ENCODE peak calls at places on chromosomes 11 and 22, in five cellular contexts. One of them, this sample, is unnamed.

GRCh38 chr11:69657911-69658605 is 17.1 kb downstream of the LTO1 start:
- DNase-seq in left kidney: peak
- DNase-seq in NCI-H1105 treated with DMSO at 0.1 percent for 48 hours: no peak
- DNase-seq in foreskin keratinocyte: no peak
- DNase-seq in GM18507: no peak
- DNase-seq in this sample: no peak

GRCh38 chr11:83278351-83278750 is 7.8 kb downstream of the CCDC90B start:
- DNase-seq in foreskin keratinocyte: no peak
- DNase-seq in left kidney: no peak
- DNase-seq in NCI-H1105 treated with DMSO at 0.1 percent for 48 hours: no peak
- DNase-seq in GM18507: no peak
- DNase-seq in this sample: no peak

GRCh38 chr11:83773950-83774880 is 488.0 kb upstream of the CCDC90B start:
- DNase-seq in NCI-H1105 treated with DMSO at 0.1 percent for 48 hours: peak
- DNase-seq in left kidney: no peak
- DNase-seq in GM18507: no peak
- DNase-seq in foreskin keratinocyte: peak
- DNase-seq in this sample: no peak

GRCh38 chr11:45607995-45608394 is 57.4 kb downstream of the CHST1 start:
- DNase-seq in foreskin keratinocyte: no peak
- DNase-seq in NCI-H1105 treated with DMSO at 0.1 percent for 48 hours: no peak
- DNase-seq in GM18507: no peak
- DNase-seq in left kidney: peak
- DNase-seq in this sample: no peak

GRCh38 chr22:45863981-45864751 is 112.8 kb downstream of the WNT7B start:
- DNase-seq in GM18507: peak
- DNase-seq in NCI-H1105 treated with DMSO at 0.1 percent for 48 hours: peak
- DNase-seq in left kidney: peak
- DNase-seq in foreskin keratinocyte: peak
- DNase-seq in this sample: peak

GRCh38 chr11:123580557-123581275 is 73.7 kb downstream of the SCN3B start:
- DNase-seq in foreskin keratinocyte: no peak
- DNase-seq in NCI-H1105 treated with DMSO at 0.1 percent for 48 hours: peak
- DNase-seq in GM18507: peak
- DNase-seq in left kidney: peak
- DNase-seq in this sample: peak

GRCh38 chr11:3052567-3052966 is 4.7 kb downstream of the CARS1 start:
- DNase-seq in left kidney: no peak
- DNase-seq in GM18507: no peak
- DNase-seq in foreskin keratinocyte: no peak
- DNase-seq in NCI-H1105 treated with DMSO at 0.1 percent for 48 hours: peak
- DNase-seq in this sample: no peak

GRCh38 chr22:46150615-46151423 is 493 bp downstream of the PPARA start:
- DNase-seq in foreskin keratinocyte: no peak
- DNase-seq in NCI-H1105 treated with DMSO at 0.1 percent for 48 hours: peak
- DNase-seq in left kidney: peak
- DNase-seq in GM18507: peak
- DNase-seq in this sample: peak

GRCh38 chr11:61378713-61379313 is 13.6 kb upstream of the TMEM216 start:
- DNase-seq in left kidney: no peak
- DNase-seq in foreskin keratinocyte: peak
- DNase-seq in GM18507: no peak
- DNase-seq in NCI-H1105 treated with DMSO at 0.1 percent for 48 hours: no peak
- DNase-seq in this sample: no peak

GRCh38 chr11:112366012-112366411 is 105.4 kb upstream of the PLET1 start:
- DNase-seq in NCI-H1105 treated with DMSO at 0.1 percent for 48 hours: no peak
- DNase-seq in left kidney: no peak
- DNase-seq in foreskin keratinocyte: no peak
- DNase-seq in GM18507: no peak
- DNase-seq in this sample: no peak

GRCh38 chr22:33913188-33913587 is 7.1 kb downstream of the LARGE1 start:
- DNase-seq in foreskin keratinocyte: no peak
- DNase-seq in NCI-H1105 treated with DMSO at 0.1 percent for 48 hours: no peak
- DNase-seq in GM18507: no peak
- DNase-seq in left kidney: no peak
- DNase-seq in this sample: no peak

GRCh38 chr11:9001736-9002135 is 2.1 kb downstream of the NRIP3 start:
- DNase-seq in foreskin keratinocyte: peak
- DNase-seq in GM18507: no peak
- DNase-seq in left kidney: no peak
- DNase-seq in NCI-H1105 treated with DMSO at 0.1 percent for 48 hours: no peak
- DNase-seq in this sample: no peak

GRCh38 chr11:124839051-124839971 is 25.9 kb upstream of the ROBO3 start:
- DNase-seq in GM18507: no peak
- DNase-seq in NCI-H1105 treated with DMSO at 0.1 percent for 48 hours: peak
- DNase-seq in foreskin keratinocyte: no peak
- DNase-seq in left kidney: peak
- DNase-seq in this sample: no peak

GRCh38 chr22:44916281-44917231 is 93.2 kb downstream of the PHF21B start:
- DNase-seq in GM18507: no peak
- DNase-seq in NCI-H1105 treated with DMSO at 0.1 percent for 48 hours: no peak
- DNase-seq in foreskin keratinocyte: no peak
- DNase-seq in left kidney: no peak
- DNase-seq in this sample: no peak

GRCh38 chr22:43740587-43741270 is 71.4 kb downstream of the EFCAB6 start:
- DNase-seq in foreskin keratinocyte: no peak
- DNase-seq in GM18507: no peak
- DNase-seq in NCI-H1105 treated with DMSO at 0.1 percent for 48 hours: no peak
- DNase-seq in left kidney: no peak
- DNase-seq in this sample: no peak

GRCh38 chr11:121615506-121615905 is 162.7 kb upstream of the SORL1-AS1 start:
- DNase-seq in foreskin keratinocyte: no peak
- DNase-seq in left kidney: no peak
- DNase-seq in GM18507: no peak
- DNase-seq in NCI-H1105 treated with DMSO at 0.1 percent for 48 hours: no peak
- DNase-seq in this sample: no peak

GRCh38 chr22:28822930-28823481 is 22.6 kb upstream of the XBP1 start:
- DNase-seq in GM18507: no peak
- DNase-seq in foreskin keratinocyte: no peak
- DNase-seq in NCI-H1105 treated with DMSO at 0.1 percent for 48 hours: peak
- DNase-seq in left kidney: peak
- DNase-seq in this sample: no peak

GRCh38 chr11:957201-957920 is 31.7 kb downstream of the AP2A2 start:
- DNase-seq in foreskin keratinocyte: no peak
- DNase-seq in NCI-H1105 treated with DMSO at 0.1 percent for 48 hours: no peak
- DNase-seq in left kidney: peak
- DNase-seq in GM18507: no peak
- DNase-seq in this sample: no peak

GRCh38 chr11:1883342-1884122 is 8.2 kb downstream of the PRR33 start:
- DNase-seq in foreskin keratinocyte: no peak
- DNase-seq in left kidney: peak
- DNase-seq in GM18507: no peak
- DNase-seq in NCI-H1105 treated with DMSO at 0.1 percent for 48 hours: no peak
- DNase-seq in this sample: no peak

GRCh38 chr11:6653055-6653454 is 2.6 kb downstream of the DCHS1 start:
- DNase-seq in GM18507: no peak
- DNase-seq in left kidney: no peak
- DNase-seq in foreskin keratinocyte: no peak
- DNase-seq in NCI-H1105 treated with DMSO at 0.1 percent for 48 hours: no peak
- DNase-seq in this sample: no peak

This sample was measured in LoVo.